ENCODE peak calls at places on chromosomes 6 and 20, in nine cellular contexts. C, K, S, L, X, N, A, D and U are unnamed samples.
A peak's percentile ranks its signal among the peaks of the same experiment; 100 is the strongest.

GRCh38 chr6:105001906-105002305 is 45.0 kb downstream of the LIN28B start:
- DNase-seq in C (no peak), K (no peak), S (no peak), L (no peak), X (no peak), N (no peak), A (no peak), D (no peak), U (no peak)

GRCh38 chr6:34967461-34967860 is 78.4 kb downstream of the ANKS1A start:
- DNase-seq in C (no peak), K (no peak), S (no peak), L (no peak), X (no peak), N (no peak), A (no peak), D (no peak), U (no peak)

GRCh38 chr20:62704341-62704948 is 4.2 kb upstream of the NTSR1 start:
- DNase-seq in C (peak; percentile 91), K (peak; percentile 76), S (peak; percentile 95), L (peak; percentile 98), X (peak; percentile 78), N (peak; percentile 87), A (peak; percentile 98), D (no peak), U (peak; percentile 60)

GRCh38 chr20:37558306-37558705 is 30.6 kb upstream of the BLCAP start:
- DNase-seq in C (no peak), K (no peak), S (no peak), L (no peak), X (no peak), N (no peak), A (no peak), D (no peak), U (no peak)

GRCh38 chr20:22577515-22578220 is 6.7 kb downstream of the FOXA2 start:
- DNase-seq in C (no peak), K (no peak), S (no peak), L (no peak), X (no peak), N (no peak), A (no peak), D (no peak), U (no peak)

GRCh38 chr6:167824591-167825041 is 2.1 kb upstream of the AFDN start:
- DNase-seq in C (no peak), K (no peak), S (peak; percentile 25), L (no peak), X (no peak), N (no peak), A (no peak), D (no peak), U (no peak)

GRCh38 chr20:54433653-54434052 is 41.7 kb upstream of the DOK5 start:
- DNase-seq in C (no peak), K (no peak), S (no peak), L (no peak), X (no peak), N (no peak), A (no peak), D (no peak), U (no peak)

GRCh38 chr6:19052219-19052618 is 665.1 kb downstream of the RNF144B start:
- DNase-seq in C (no peak), K (peak; percentile 37), S (no peak), L (no peak), X (no peak), N (no peak), A (peak; percentile 58), D (no peak), U (no peak)

GRCh38 chr6:3222506-3223038 is 4.9 kb downstream of the TUBB2B start:
- DNase-seq in C (no peak), K (no peak), S (no peak), L (no peak), X (no peak), N (no peak), A (no peak), D (no peak), U (peak; percentile 37)

GRCh38 chr6:88982720-88983119 is 19.3 kb upstream of the RNGTT start:
- DNase-seq in C (peak; percentile 69), K (peak; percentile 55), S (peak; percentile 79), L (peak; percentile 70), X (peak; percentile 43), N (peak; percentile 63), A (peak; percentile 22), D (peak; percentile 4), U (peak; percentile 9)

GRCh38 chr6:117351521-117351920 is 74.2 kb downstream of the ROS1 start:
- DNase-seq in C (no peak), K (no peak), S (no peak), L (no peak), X (no peak), N (no peak), A (no peak), D (no peak), U (no peak)

GRCh38 chr6:140077712-140078551 is 703.5 kb upstream of the CITED2 start:
- DNase-seq in C (peak; percentile 70), K (no peak), S (peak; percentile 54), L (no peak), X (no peak), N (no peak), A (no peak), D (no peak), U (no peak)

GRCh38 chr20:31661625-31662371 is 24.1 kb downstream of the COX4I2 start:
- DNase-seq in C (no peak), K (peak; percentile 75), S (peak; percentile 54), L (peak; percentile 80), X (no peak), N (peak; percentile 91), A (peak; percentile 63), D (peak; percentile 80), U (peak; percentile 29)

GRCh38 chr6:12602951-12603710 is 113.4 kb upstream of the PHACTR1 start:
- DNase-seq in C (peak; percentile 37), K (peak; percentile 63), S (peak; percentile 77), L (peak; percentile 72), X (no peak), N (peak; percentile 38), A (peak; percentile 31), D (no peak), U (no peak)

GRCh38 chr6:21507811-21508210 is 85.7 kb upstream of the SOX4 start:
- DNase-seq in C (no peak), K (no peak), S (peak; percentile 7), L (no peak), X (no peak), N (no peak), A (no peak), D (no peak), U (no peak)

GRCh38 chr20:44187763-44188709 is 1.0 kb upstream of the JPH2 start:
- DNase-seq in C (no peak), K (no peak), S (peak; percentile 32), L (no peak), X (no peak), N (no peak), A (peak; percentile 26), D (no peak), U (no peak)

GRCh38 chr6:57434944-57435343 is 117.5 kb downstream of the PRIM2 start:
- DNase-seq in C (no peak), K (no peak), S (no peak), L (no peak), X (no peak), N (no peak), A (no peak), D (no peak), U (no peak)

GRCh38 chr20:34997171-34997570 is 41.5 kb downstream of the MYH7B start:
- DNase-seq in C (no peak), K (no peak), S (peak; percentile 15), L (peak; percentile 75), X (no peak), N (no peak), A (no peak), D (no peak), U (no peak)

GRCh38 chr6:38155576-38156204 is 336.2 kb downstream of the ZFAND3 start:
- DNase-seq in C (no peak), K (no peak), S (peak; percentile 66), L (no peak), X (peak; percentile 13), N (no peak), A (no peak), D (no peak), U (no peak)

GRCh38 chr6:32113386-32114352 is 4.5 kb upstream of the TNXB start:
- DNase-seq in C (peak; percentile 84), K (peak; percentile 34), S (peak; percentile 94), L (peak; percentile 56), X (peak; percentile 81), N (peak; percentile 88), A (peak; percentile 99), D (no peak), U (no peak)

GRCh38 chr20:35489717-35490116 is 34.3 kb downstream of the CEP250 start:
- DNase-seq in C (no peak), K (no peak), S (no peak), L (no peak), X (no peak), N (no peak), A (no peak), D (no peak), U (no peak)

GRCh38 chr6:160248538-160248937 is 10.1 kb downstream of the SLC22A2 start:
- DNase-seq in C (no peak), K (peak; percentile 93), S (no peak), L (no peak), X (no peak), N (peak; percentile 9), A (peak; percentile 82), D (no peak), U (no peak)

GRCh38 chr20:44345147-44345546 is 8.3 kb downstream of the R3HDML start:
- DNase-seq in C (no peak), K (no peak), S (no peak), L (no peak), X (no peak), N (no peak), A (no peak), D (no peak), U (no peak)

GRCh38 chr20:59518881-59519706 is 85.2 kb upstream of the PHACTR3 start:
- DNase-seq in C (peak; percentile 12), K (peak; percentile 38), S (peak; percentile 47), L (peak; percentile 78), X (no peak), N (peak; percentile 96), A (peak; percentile 5), D (no peak), U (peak; percentile 17)

GRCh38 chr6:3026811-3027626 is 27.3 kb downstream of the NQO2 start:
- DNase-seq in C (no peak), K (no peak), S (peak; percentile 72), L (no peak), X (no peak), N (no peak), A (no peak), D (peak; percentile 3), U (no peak)

GRCh38 chr20:57680934-57681914 is 28.6 kb downstream of the PMEPA1 start:
- DNase-seq in C (no peak), K (no peak), S (no peak), L (no peak), X (no peak), N (no peak), A (no peak), D (no peak), U (no peak)

GRCh38 chr6:53809691-53810090 is 14.9 kb downstream of the LRRC1 start:
- DNase-seq in C (no peak), K (no peak), S (no peak), L (no peak), X (no peak), N (no peak), A (no peak), D (no peak), U (no peak)

GRCh38 chr20:18632196-18632789 is 44.4 kb downstream of the DTD1 start:
- DNase-seq in C (no peak), K (peak; percentile 29), S (peak; percentile 59), L (peak; percentile 72), X (peak; percentile 15), N (peak; percentile 51), A (peak; percentile 37), D (peak; percentile 4), U (peak; percentile 9)

GRCh38 chr6:154962751-154963150 is 32.4 kb upstream of the TIAM2 start:
- DNase-seq in C (peak; percentile 27), K (peak; percentile 88), S (peak; percentile 89), L (no peak), X (peak; percentile 55), N (peak; percentile 10), A (peak; percentile 62), D (no peak), U (no peak)

GRCh38 chr6:99943846-99944245 is 50.2 kb downstream of the MCHR2 start:
- DNase-seq in C (no peak), K (no peak), S (no peak), L (no peak), X (no peak), N (no peak), A (no peak), D (no peak), U (no peak)

GRCh38 chr6:138397128-138397814 is 6.8 kb upstream of the HEBP2 start:
- DNase-seq in C (no peak), K (no peak), S (peak; percentile 32), L (no peak), X (no peak), N (no peak), A (no peak), D (no peak), U (no peak)